ENCODE peak calls at places on chromosomes 1 and 21, in nine cellular contexts. C is IMR-90; J is kidney epithelial cell; I is CD4-positive, alpha-beta T cell; Y is fibroblast of lung; H is GM06990; L is MM.1S; T is left ventricle myocardium inferior; R is glutamatergic neuron. U is an unnamed sample.
A peak's percentile ranks its signal among the peaks of the same experiment; 100 is the strongest.

GRCh38 chr1:89291276-89291675 is 18.6 kb upstream of the GBP5 start:
- DNase-seq in C (no peak), J (no peak), I (no peak), Y (no peak), H (no peak), L (no peak), T (no peak), R (no peak), U (no peak)

GRCh38 chr1:231628207-231628876 is 1.8 kb downstream of the DISC1 start:
- DNase-seq in C (peak; percentile 37), J (no peak), I (peak; percentile 32), Y (no peak), H (no peak), L (no peak), T (no peak), R (no peak), U (no peak)

GRCh38 chr1:148318123-148318899 is 164.8 kb downstream of the PPIAL4G start:
- DNase-seq in C (no peak), J (no peak), I (peak; percentile 38), Y (peak; percentile 40), H (peak; percentile 57), L (peak; percentile 84), T (peak; percentile 28), R (no peak), U (no peak)

GRCh38 chr1:201426395-201427310 is 5.1 kb upstream of the TNNI1 start:
- DNase-seq in C (no peak), J (no peak), I (no peak), Y (peak; percentile 11), H (no peak), L (no peak), T (peak; percentile 36), R (peak; percentile 41), U (no peak)

GRCh38 chr1:226309398-226310122 is 596 bp upstream of the LIN9 start:
- DNase-seq in C (no peak), J (no peak), I (peak; percentile 33), Y (peak; percentile 20), H (no peak), L (peak; percentile 36), T (peak; percentile 20), R (peak; percentile 60), U (no peak)

GRCh38 chr1:160665330-160666078 is 18.7 kb upstream of the SLAMF1 start:
- DNase-seq in C (no peak), J (no peak), I (no peak), Y (no peak), H (no peak), L (peak; percentile 78), T (peak; percentile 62), R (no peak), U (no peak)

GRCh38 chr21:45177039-45177438 is 102.7 kb downstream of the ADARB1 start:
- DNase-seq in C (no peak), J (no peak), I (no peak), Y (no peak), H (no peak), L (no peak), T (no peak), R (no peak), U (no peak)

GRCh38 chr21:34737115-34737514 is 68.3 kb downstream of the CLIC6 start:
- DNase-seq in C (no peak), J (no peak), I (no peak), Y (peak; percentile 49), H (no peak), L (no peak), T (no peak), R (no peak), U (no peak)

GRCh38 chr1:31938184-31938975 is at the start of gene PTP4A2:
- DNase-seq in C (peak; percentile 88), J (peak; percentile 67), I (peak; percentile 61), Y (peak; percentile 88), H (peak; percentile 99), L (peak; percentile 95), T (peak; percentile 94), R (peak; percentile 92), U (peak; percentile 92)

GRCh38 chr1:31937300-31938183 is 626 bp downstream of the PTP4A2 start:
- DNase-seq in C (peak; percentile 65), J (no peak), I (peak; percentile 71), Y (peak; percentile 63), H (peak; percentile 79), L (peak; percentile 58), T (peak; percentile 85), R (peak; percentile 76), U (no peak)

GRCh38 chr1:31936966-31937299 is 1.2 kb downstream of the PTP4A2 start:
- DNase-seq in C (no peak), J (no peak), I (no peak), Y (no peak), H (no peak), L (no peak), T (no peak), R (no peak), U (no peak)

GRCh38 chr1:31936278-31936965 is 1.7 kb downstream of the PTP4A2 start:
- DNase-seq in C (peak; percentile 37), J (no peak), I (no peak), Y (peak; percentile 11), H (no peak), L (peak; percentile 39), T (no peak), R (no peak), U (no peak)

GRCh38 chr1:31939484-31940329 is 1.5 kb upstream of the PTP4A2 start:
- DNase-seq in C (peak; percentile 90), J (peak; percentile 82), I (peak; percentile 73), Y (peak; percentile 91), H (peak; percentile 83), L (peak; percentile 67), T (no peak), R (peak; percentile 50), U (no peak)
- TF ChIP-seq CTCF in C (peak; percentile 59), J (peak; percentile 79), I (peak; percentile 71), Y (peak; percentile 25), H (peak; percentile 77), L (peak; percentile 52), T (peak; percentile 40), R (no peak), U (no peak)

GRCh38 chr1:163442940-163443339 is 121.2 kb downstream of the NUF2 start:
- DNase-seq in C (no peak), J (no peak), I (no peak), Y (no peak), H (no peak), L (no peak), T (no peak), R (peak; percentile 23), U (no peak)

GRCh38 chr1:163439506-163439905 is 117.8 kb downstream of the NUF2 start:
- DNase-seq in C (no peak), J (no peak), I (no peak), Y (no peak), H (no peak), L (no peak), T (no peak), R (no peak), U (no peak)

GRCh38 chr1:163442214-163442765 is 120.5 kb downstream of the NUF2 start:
- DNase-seq in C (no peak), J (no peak), I (no peak), Y (no peak), H (no peak), L (no peak), T (no peak), R (no peak), U (no peak)

GRCh38 chr1:163440090-163440489 is 118.3 kb downstream of the NUF2 start:
- DNase-seq in C (no peak), J (no peak), I (no peak), Y (no peak), H (no peak), L (no peak), T (peak; percentile 28), R (no peak), U (no peak)

DNA sequence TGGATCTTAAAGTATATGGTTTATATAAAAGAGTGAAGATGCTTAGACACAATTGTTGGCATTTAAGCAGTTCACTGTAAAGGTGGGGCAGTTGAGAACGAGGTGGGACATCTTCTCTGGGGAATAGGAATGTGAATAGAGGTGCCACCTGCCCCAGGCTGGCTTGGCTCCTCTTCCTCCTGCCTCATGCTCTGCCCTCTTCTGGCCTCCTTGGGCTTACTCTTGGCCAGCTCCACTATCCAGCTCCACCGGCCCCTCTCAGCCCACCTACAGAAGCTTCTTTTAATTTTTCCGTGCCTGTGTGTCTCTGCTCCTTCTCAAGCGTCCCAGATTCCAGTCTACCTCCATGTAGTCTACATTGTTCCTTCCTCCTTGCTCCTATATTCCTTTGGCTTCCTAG is 122.1 kb downstream of the NUF2 start:
- DNase-seq in C (no peak), J (no peak), I (no peak), Y (no peak), H (no peak), L (no peak), T (no peak), R (no peak), U (no peak)
- TF ChIP-seq CTCF in C (no peak), J (no peak), I (no peak), Y (no peak), H (no peak), L (no peak), T (no peak), R (no peak), U (no peak)

GRCh38 chr1:179166663-179167417 is 62.6 kb downstream of the ABL2 start:
- DNase-seq in C (peak; percentile 51), J (no peak), I (no peak), Y (peak; percentile 73), H (no peak), L (no peak), T (no peak), R (no peak), U (no peak)

GRCh38 chr1:179167418-179167777 is 62.1 kb downstream of the ABL2 start:
- DNase-seq in C (no peak), J (no peak), I (no peak), Y (no peak), H (no peak), L (no peak), T (no peak), R (no peak), U (no peak)

GRCh38 chr1:179168526-179168925 is 61.0 kb downstream of the ABL2 start:
- DNase-seq in C (no peak), J (no peak), I (no peak), Y (no peak), H (no peak), L (no peak), T (no peak), R (no peak), U (no peak)

GRCh38 chr1:179167955-179168354 is 61.5 kb downstream of the ABL2 start:
- DNase-seq in C (no peak), J (no peak), I (no peak), Y (no peak), H (no peak), L (no peak), T (no peak), R (no peak), U (no peak)

DNA sequence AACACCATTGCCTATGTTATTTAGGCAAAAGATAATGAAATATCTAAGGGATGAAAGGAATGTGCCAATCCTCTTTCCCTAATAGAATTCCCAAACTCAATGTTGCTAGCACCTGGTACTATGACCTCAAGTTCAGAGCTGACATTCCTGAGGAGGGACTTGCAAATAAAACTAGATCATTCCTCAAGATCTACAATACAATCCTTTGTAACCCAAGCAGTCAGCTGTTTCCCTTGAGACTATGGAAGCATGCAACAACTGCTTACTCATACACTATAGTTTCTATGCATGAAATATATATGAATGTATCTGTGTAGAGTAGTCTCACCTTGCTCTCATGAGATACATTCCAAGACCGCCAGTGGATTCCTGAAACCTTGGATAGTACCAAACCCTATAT is 65.0 kb downstream of the ABL2 start:
- DNase-seq in C (peak; percentile 84), J (peak; percentile 70), I (no peak), Y (peak; percentile 91), H (no peak), L (no peak), T (no peak), R (no peak), U (no peak)
- TF ChIP-seq CTCF in C (no peak), J (no peak), I (no peak), Y (no peak), H (no peak), L (no peak), T (no peak), R (no peak), U (no peak)

DNA sequence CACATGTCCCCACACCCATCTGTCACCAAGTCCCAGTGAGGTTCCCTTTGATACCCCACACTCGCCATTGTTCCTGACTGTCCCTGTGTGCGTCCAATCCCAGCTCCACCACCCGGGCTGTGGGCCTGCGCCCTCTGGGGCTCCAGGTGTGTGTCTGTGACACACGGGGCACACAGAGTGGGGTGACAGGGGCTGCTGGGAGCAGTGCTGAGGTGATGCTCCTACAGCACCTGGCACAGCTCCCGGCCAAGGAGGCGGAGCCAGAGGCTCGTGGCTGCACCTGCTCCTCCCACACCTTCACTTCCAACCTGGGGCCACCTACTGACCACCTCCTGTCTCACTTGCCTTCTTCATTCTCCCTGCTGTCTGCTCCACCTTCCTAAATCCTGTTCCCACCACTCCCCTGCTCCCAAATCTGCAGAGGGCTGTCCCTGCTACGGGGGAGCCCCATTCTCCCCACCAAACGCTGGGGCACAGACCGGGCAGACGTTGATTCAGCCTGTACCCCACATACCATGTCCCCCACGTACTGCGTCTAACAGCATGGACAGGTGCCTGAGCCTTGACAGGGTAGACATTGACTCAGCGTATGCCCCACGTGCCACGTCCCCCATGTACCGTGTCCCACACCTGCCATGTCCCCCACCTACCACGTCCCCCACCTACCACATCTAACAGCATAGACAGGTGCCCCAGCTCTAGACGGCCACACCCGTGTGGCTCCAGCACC is 16.4 kb downstream of the WDR4 start:
- DNase-seq in C (no peak), J (no peak), I (no peak), Y (no peak), H (no peak), L (no peak), T (no peak), R (no peak), U (no peak)
- TF ChIP-seq CTCF in C (no peak), J (no peak), I (no peak), Y (no peak), H (no peak), L (peak; percentile 29), T (no peak), R (no peak), U (no peak)

U was measured in Panc1.